ENCODE peak calls at places on chromosomes 5 and 9, in six cellular contexts. X, T, H, O, Q and P are unnamed samples.

GRCh38 chr5:138068742-138069375 is 15.0 kb upstream of the WNT8A start:
- DNase-seq in T (peak; percentile 41), H (peak; percentile 6), O (peak; percentile 47), Q (peak; percentile 64), X (peak; percentile 71), P (peak; percentile 71)

GRCh38 chr5:59134770-59135169 is 551.9 kb downstream of the RAB3C start:
- DNase-seq in X (no peak), O (no peak), H (no peak), Q (no peak), T (no peak), P (no peak)

GRCh38 chr5:67537439-67538342 is 341.1 kb upstream of the CD180 start:
- DNase-seq in Q (no peak), H (no peak), T (no peak), O (no peak), X (no peak), P (no peak)

GRCh38 chr5:127572930-127573329 is 55.5 kb downstream of the PRRC1 start:
- DNase-seq in H (no peak), O (no peak), X (no peak), Q (no peak), T (no peak), P (no peak)

GRCh38 chr5:64331597-64332277 is 166.1 kb downstream of the RNF180 start:
- DNase-seq in H (no peak), X (no peak), T (no peak), Q (no peak), O (no peak), P (no peak)

GRCh38 chr9:137297060-137297664 is 4.9 kb downstream of the NRARP start:
- DNase-seq in X (no peak), Q (no peak), O (peak; percentile 19), H (no peak), T (no peak), P (no peak)

GRCh38 chr5:68343421-68343826 is 127.9 kb downstream of the PIK3R1 start:
- DNase-seq in T (peak; percentile 83), Q (no peak), X (peak; percentile 20), H (peak; percentile 75), O (no peak), P (peak; percentile 2)

GRCh38 chr9:26331223-26331622 is 561.4 kb downstream of the CAAP1 start:
- DNase-seq in T (no peak), H (no peak), X (no peak), O (no peak), Q (no peak), P (no peak)

GRCh38 chr9:91071185-91071990 is 269.8 kb downstream of the SYK start:
- DNase-seq in X (peak; percentile 71), Q (peak; percentile 42), O (no peak), T (no peak), H (no peak), P (peak; percentile 43)

GRCh38 chr5:74575741-74576538 is 64.6 kb downstream of the ENC1 start:
- DNase-seq in T (no peak), X (peak; percentile 23), O (no peak), H (no peak), Q (peak; percentile 83), P (no peak)

GRCh38 chr5:128213340-128213739 is 129.8 kb downstream of the SLC12A2 start:
- DNase-seq in H (peak; percentile 59), Q (peak; percentile 65), T (peak; percentile 31), X (no peak), O (no peak), P (peak; percentile 7)

GRCh38 chr9:72623156-72623555 is 101.7 kb downstream of the TMC1 start:
- DNase-seq in Q (no peak), H (no peak), O (no peak), T (no peak), X (no peak), P (no peak)

GRCh38 chr9:124012368-124013262 is 1.0 kb downstream of the LHX2 start:
- DNase-seq in H (no peak), Q (no peak), X (no peak), O (no peak), T (no peak), P (no peak)

GRCh38 chr5:177301503-177302165 is 1.9 kb downstream of the RAB24 start:
- DNase-seq in X (no peak), Q (no peak), T (peak; percentile 82), O (no peak), H (no peak), P (no peak)

GRCh38 chr9:110997847-110998246 is 40.4 kb downstream of the LPAR1 start:
- DNase-seq in T (no peak), X (no peak), O (no peak), H (no peak), Q (no peak), P (no peak)

GRCh38 chr9:111362526-111362925 is 32.5 kb upstream of the OR2K2 start:
- DNase-seq in O (no peak), Q (no peak), H (no peak), X (no peak), T (no peak), P (no peak)

GRCh38 chr9:91162784-91163440 is 198.8 kb downstream of the AUH start:
- DNase-seq in Q (peak; percentile 40), X (no peak), T (no peak), O (no peak), H (no peak), P (no peak)

GRCh38 chr5:116572375-116573278 is 2.0 kb downstream of the SEMA6A start:
- DNase-seq in H (no peak), Q (no peak), T (no peak), X (no peak), O (peak; percentile 59), P (no peak)

GRCh38 chr5:134240421-134240962 is 14.6 kb upstream of the PPP2CA start:
- DNase-seq in O (no peak), X (no peak), T (no peak), H (peak; percentile 71), Q (no peak), P (no peak)

GRCh38 chr9:129164246-129164930 is 13.7 kb downstream of the IER5L start:
- DNase-seq in Q (no peak), O (peak; percentile 43), X (no peak), T (peak; percentile 67), H (no peak), P (no peak)

GRCh38 chr5:146878471-146879172 is at the start of gene PPP2R2B:
- DNase-seq in O (no peak), H (peak; percentile 64), T (no peak), Q (peak; percentile 13), X (peak; percentile 46), P (no peak)

GRCh38 chr9:111752455-111752854 is 42.3 kb downstream of the SHOC1 start:
- DNase-seq in X (no peak), O (no peak), Q (no peak), H (no peak), T (no peak), P (no peak)

GRCh38 chr9:137604345-137605145 is 941 bp upstream of the ARRDC1 start:
- DNase-seq in H (no peak), X (no peak), O (no peak), T (no peak), Q (no peak), P (no peak)

GRCh38 chr5:151082976-151083651 is 2.3 kb upstream of the TNIP1 start:
- DNase-seq in T (no peak), X (peak; percentile 72), O (no peak), H (no peak), Q (peak; percentile 96), P (peak; percentile 49)

GRCh38 chr5:177489119-177489716 is 8.2 kb downstream of the PDLIM7 start:
- DNase-seq in Q (no peak), T (no peak), X (no peak), H (no peak), O (no peak), P (no peak)

GRCh38 chr9:78030553-78031270 is 899 bp downstream of the GNAQ start:
- DNase-seq in X (peak; percentile 48), H (peak; percentile 35), Q (peak; percentile 51), O (peak; percentile 69), T (peak; percentile 26), P (peak; percentile 43)

GRCh38 chr5:134143964-134144941 is 29.8 kb downstream of the TCF7 start:
- DNase-seq in Q (no peak), O (no peak), X (no peak), H (no peak), T (no peak), P (no peak)